ENCODE peak calls at places on chromosomes 3 and 15, in five cellular contexts. H is Right ventricle myocardium superior; B is activated T-helper 17 cell treated with anti-CD3 and anti-CD28 coated beads, Interleukin-2, amount 50 U/mL, for 72 hours; V is heart left ventricle; L is GM12878. I is an unnamed sample.

GRCh38 chr15:90239371-90239770 is 5.4 kb downstream of the GDPGP1 start:
- ATAC-seq in H (no peak), B (peak; percentile 38), V (no peak), L (no peak), I (no peak)

GRCh38 chr15:42608110-42608531 is 32.7 kb downstream of the STARD9 start:
- ATAC-seq in L (peak; percentile 82), V (peak; percentile 60), H (no peak), B (peak; percentile 76), I (peak; percentile 28)

GRCh38 chr3:57158316-57158715 is 6.8 kb downstream of the IL17RD start:
- ATAC-seq in V (no peak), L (no peak), B (no peak), H (no peak), I (no peak)

GRCh38 chr3:101926594-101927105 is 77.3 kb downstream of the NFKBIZ start:
- ATAC-seq in L (no peak), V (no peak), H (no peak), B (no peak), I (no peak)

GRCh38 chr15:79872358-79873017 is 24.3 kb downstream of the MTHFS start:
- ATAC-seq in L (peak; percentile 54), H (no peak), V (no peak), B (peak; percentile 95), I (no peak)

GRCh38 chr15:74134387-74135027 is 4.1 kb downstream of the ISLR2 start:
- ATAC-seq in V (peak; percentile 44), L (peak; percentile 37), H (peak; percentile 44), B (peak; percentile 52), I (no peak)

GRCh38 chr3:125608419-125608818 is 13.1 kb upstream of the OSBPL11 start:
- ATAC-seq in B (no peak), V (no peak), H (no peak), L (peak; percentile 57), I (no peak)

GRCh38 chr15:66269326-66270090 is 16.0 kb upstream of the MEGF11 start:
- ATAC-seq in H (no peak), L (no peak), V (no peak), B (no peak), I (no peak)

GRCh38 chr15:45654749-45655148 is 19.9 kb downstream of the SQOR start:
- ATAC-seq in B (no peak), L (no peak), H (no peak), V (no peak), I (no peak)

GRCh38 chr3:39166134-39166710 is 12.8 kb upstream of the CSRNP1 start:
- ATAC-seq in H (peak; percentile 49), V (peak; percentile 75), B (peak; percentile 32), L (no peak), I (peak; percentile 63)

GRCh38 chr3:137970914-137971831 is 38.8 kb upstream of the CLDN18 start:
- ATAC-seq in B (peak; percentile 55), V (peak; percentile 91), H (peak; percentile 94), L (peak; percentile 99), I (peak; percentile 74)

GRCh38 chr15:60530168-60530567 is 51.2 kb upstream of the ICE2 start:
- ATAC-seq in H (no peak), B (no peak), L (no peak), V (no peak), I (no peak)